ENCODE peak calls at places on chromosomes 1 and 21, in four cellular contexts. Y, H, B and L are unnamed samples.
A peak's percentile ranks its signal among the peaks of the same experiment; 100 is the strongest.

GRCh38 chr1:3604468-3604974 is 6.8 kb downstream of the MEGF6 start:
- DNase-seq in H (no peak), Y (no peak), B (no peak), L (no peak)

GRCh38 chr1:2636733-2637132 is 3.9 kb upstream of the MMEL1 start:
- DNase-seq in B (no peak), Y (no peak), H (no peak), L (no peak)

GRCh38 chr1:24202987-24203386 is 15.9 kb upstream of the IFNLR1 start:
- DNase-seq in B (no peak), H (no peak), Y (no peak), L (no peak)

GRCh38 chr1:145927916-145928647 is 798 bp upstream of the RBM8A start:
- DNase-seq in H (no peak), Y (no peak), B (no peak), L (no peak)

GRCh38 chr1:225554216-225554812 is 98.6 kb downstream of the ENAH start:
- DNase-seq in B (no peak), H (peak; percentile 12), Y (no peak), L (peak; percentile 44)

GRCh38 chr1:2462819-2463218 is 13.3 kb upstream of the PLCH2 start:
- DNase-seq in H (no peak), Y (no peak), B (no peak), L (no peak)

GRCh38 chr1:23010734-23011449 is 4.8 kb downstream of the TEX46 start:
- DNase-seq in B (no peak), Y (no peak), H (no peak), L (no peak)

GRCh38 chr1:185663332-185663731 is 70.9 kb upstream of the HMCN1 start:
- DNase-seq in B (no peak), Y (no peak), H (no peak), L (no peak)

GRCh38 chr1:61851849-61852692 is 109.8 kb downstream of the PATJ start:
- DNase-seq in B (no peak), Y (no peak), H (peak; percentile 80), L (peak; percentile 77)

GRCh38 chr1:223531742-223532341 is 133.7 kb downstream of the CAPN8 start:
- DNase-seq in Y (peak; percentile 17), H (no peak), B (no peak), L (peak; percentile 61)

GRCh38 chr1:168556647-168557046 is 12.8 kb upstream of the XCL2 start:
- DNase-seq in H (no peak), B (no peak), Y (no peak), L (no peak)

GRCh38 chr1:202124107-202124506 is 1.4 kb downstream of the GPR37L1 start:
- DNase-seq in H (no peak), Y (no peak), B (no peak), L (peak; percentile 57)

GRCh38 chr1:200139661-200140250 is 112.2 kb downstream of the NR5A2 start:
- DNase-seq in Y (no peak), H (peak; percentile 28), B (no peak), L (peak; percentile 31)

GRCh38 chr1:23634840-23635642 is 56.6 kb upstream of the RPL11 start:
- DNase-seq in H (peak; percentile 54), Y (no peak), B (peak; percentile 64), L (peak; percentile 74)

GRCh38 chr1:213340593-213340992 is 289.6 kb downstream of the RPS6KC1 start:
- DNase-seq in B (no peak), Y (no peak), H (no peak), L (no peak)

GRCh38 chr1:56493826-56494225 is 85.5 kb downstream of the PLPP3 start:
- DNase-seq in Y (no peak), H (no peak), B (no peak), L (no peak)

GRCh38 chr21:16072692-16073091 is 342.9 kb downstream of the USP25 start:
- DNase-seq in B (peak; percentile 81), Y (no peak), H (peak; percentile 87), L (peak; percentile 63)

GRCh38 chr1:66274634-66275033 is 259.3 kb upstream of the SGIP1 start:
- DNase-seq in B (no peak), H (no peak), Y (no peak), L (no peak)